ENCODE peak calls at places on chromosomes 13 and 19, in four cellular contexts. C is SK-N-SH; N is cardiac muscle cell; R is naive thymus-derived CD4-positive, alpha-beta T cell. D is an unnamed sample. For H3K4me1, the result is how much of the 10 kb centered on the place peaks cover.

GRCh38 chr13:90943961-90944360 is 403.5 kb upstream of the MIR17HG start:
- DNase-seq in C (no peak), N (no peak), R (no peak), D (no peak)

GRCh38 chr13:91576590-91576989 is 178.2 kb downstream of the GPC5 start:
- DNase-seq in N (peak), C (no peak), R (no peak), D (no peak)

GRCh38 chr19:51644636-51645271 is 1.9 kb downstream of the SIGLEC14 start:
- DNase-seq in C (no peak), N (no peak), R (no peak), D (no peak)

GRCh38 chr19:51737924-51738323 is 13.8 kb downstream of the FPR1 start:
- DNase-seq in R (no peak), N (no peak), C (no peak), D (no peak)

GRCh38 chr13:59409211-59409610 is 754.5 kb downstream of the DIAPH3 start:
- DNase-seq in N (no peak), R (no peak), C (no peak), D (no peak)

GRCh38 chr19:38559428-38560401 is 58.0 kb downstream of the MAP4K1 start:
- DNase-seq in C (no peak), R (no peak), N (no peak), D (peak)

GRCh38 chr13:33953203-33953602 is 135.3 kb downstream of the RFC3 start:
- DNase-seq in N (no peak), R (no peak), C (no peak), D (no peak)

GRCh38 chr13:25095862-25096453 is at the start of gene PABPC3:
- DNase-seq in R (no peak), C (no peak), N (no peak), D (no peak)

DNA sequence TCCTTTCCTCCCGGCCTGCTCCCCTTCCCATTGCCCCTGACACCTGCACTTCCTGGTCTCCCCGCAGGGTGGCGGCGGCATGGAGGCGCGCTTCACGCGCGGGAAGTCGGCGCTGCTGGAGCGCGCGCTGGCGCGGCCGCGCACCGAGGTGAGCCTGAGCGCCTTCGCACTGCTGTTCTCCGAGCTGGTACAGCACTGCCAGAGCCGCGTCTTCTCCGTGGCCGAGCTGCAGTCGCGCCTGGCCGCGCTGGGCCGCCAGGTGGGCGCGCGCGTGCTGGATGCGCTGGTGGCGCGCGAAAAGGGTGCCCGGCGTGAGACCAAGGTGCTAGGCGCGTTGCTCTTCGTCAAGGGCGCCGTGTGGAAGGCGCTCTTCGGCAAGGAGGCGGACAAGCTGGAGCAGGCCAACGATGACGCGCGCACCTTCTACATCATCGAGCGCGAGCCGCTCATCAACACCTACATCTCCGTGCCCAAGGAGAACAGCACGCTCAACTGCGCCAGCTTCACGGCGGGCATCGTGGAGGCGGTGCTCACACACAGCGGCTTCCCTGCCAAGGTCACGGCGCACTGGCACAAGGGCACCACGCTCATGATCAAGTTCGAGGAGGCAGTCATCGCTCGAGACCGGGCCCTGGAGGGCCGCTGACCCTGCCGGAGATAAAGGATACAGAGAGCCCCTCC is 1.7 kb downstream of the TRAPPC5 start:
- DNase-seq in N (no peak), R (no peak), C (no peak), D (no peak)
- H3K27ac ChIP-seq in N (no peak), R (peak), C (no peak), D (no peak)

DNA sequence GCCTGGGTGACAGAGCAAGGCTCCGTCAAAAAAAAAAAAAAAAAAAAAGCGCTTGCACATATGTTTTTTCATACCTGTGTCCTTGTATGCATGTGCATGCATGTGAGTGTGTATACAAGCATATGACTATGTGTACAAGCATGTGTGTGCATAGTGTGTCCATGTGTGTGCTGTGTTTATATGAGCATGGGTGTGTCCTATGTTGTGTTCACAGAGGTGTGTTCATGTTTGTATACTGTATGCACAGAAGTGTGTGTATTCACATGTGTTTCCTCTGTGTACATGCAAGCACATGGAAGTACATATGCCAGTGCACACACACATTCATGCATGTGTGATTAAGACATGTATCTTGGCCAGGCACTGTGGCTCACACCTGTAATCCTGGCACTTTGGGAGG is 17.1 kb downstream of the MYO9B start:
- DNase-seq in C (no peak), R (no peak), N (no peak), D (no peak)
- H3K4me1 ChIP-seq in C (under half), R (under half), N (under half), D (under half)

DNA sequence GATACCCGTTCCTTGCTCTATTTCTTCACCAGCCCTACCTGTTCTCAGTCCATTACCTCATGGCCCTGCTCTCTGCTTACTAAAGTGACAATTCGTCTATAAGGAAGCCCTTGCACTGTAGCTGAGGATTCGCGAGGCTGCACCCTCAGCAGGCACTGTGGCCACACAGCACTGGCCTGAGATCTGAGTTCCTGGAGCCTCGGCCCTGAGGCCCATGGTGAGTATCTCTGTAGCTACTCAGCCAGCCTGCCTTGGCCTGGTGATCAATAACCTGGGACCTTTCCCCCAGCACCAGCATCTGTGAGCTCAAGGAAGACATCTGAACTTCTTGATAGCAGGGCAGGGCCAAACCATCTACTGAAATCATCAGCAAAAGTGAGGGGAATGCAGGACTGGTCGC is 90.7 kb downstream of the RGCC start:
- DNase-seq in R (no peak), C (no peak), N (no peak), D (no peak)
- H3K27ac ChIP-seq in R (no peak), C (no peak), N (no peak), D (no peak)

DNA sequence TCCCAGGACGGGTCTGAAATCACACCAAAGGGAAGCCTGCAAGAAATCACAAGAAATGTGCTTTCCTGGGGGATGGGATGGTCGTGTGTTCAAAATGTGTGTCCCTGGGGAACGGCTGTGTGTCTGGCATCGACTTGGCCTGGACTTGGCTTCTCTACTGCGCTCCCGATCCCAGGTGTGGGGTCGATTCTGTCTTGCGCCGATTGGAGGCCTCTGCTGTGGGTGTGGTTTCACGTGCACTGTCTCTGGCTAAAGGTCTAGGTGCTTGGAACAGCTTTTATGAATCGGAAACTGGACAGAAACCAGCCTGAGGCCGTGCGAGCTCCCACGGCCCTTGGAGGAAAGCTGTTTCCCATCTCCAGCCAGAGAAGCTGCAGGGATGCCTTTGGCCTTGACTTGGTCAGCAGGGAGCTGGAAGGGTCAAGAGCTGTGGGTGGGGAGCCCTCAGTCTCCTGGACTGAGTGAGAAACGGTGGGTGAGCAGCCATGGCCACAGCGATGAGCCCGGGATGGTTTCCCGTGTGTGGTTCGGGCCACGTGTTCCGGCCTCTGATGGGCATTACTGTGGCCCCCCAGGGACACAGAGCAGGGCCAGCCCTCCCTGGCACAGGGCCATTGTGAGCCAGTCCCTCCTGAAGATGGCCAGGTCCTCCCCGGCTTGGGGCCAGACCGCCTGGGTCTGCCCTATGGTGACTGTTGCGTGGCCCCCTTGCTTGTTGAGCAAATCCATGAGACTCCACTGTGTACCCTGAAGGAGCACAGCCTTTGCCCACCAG is 29.7 kb downstream of the MCF2L start:
- DNase-seq in R (no peak), C (no peak), N (no peak), D (peak)
- H3K4me1 ChIP-seq in R (under half), C (under half), N (under half), D (under half)

GRCh38 chr13:95254341-95254740 is 46.9 kb downstream of the ABCC4 start:
- DNase-seq in N (no peak), R (no peak), C (no peak), D (no peak)

GRCh38 chr13:95258098-95258497 is 43.2 kb downstream of the ABCC4 start:
- DNase-seq in C (no peak), N (no peak), R (no peak), D (no peak)

GRCh38 chr13:95258619-95259194 is 42.5 kb downstream of the ABCC4 start:
- DNase-seq in R (no peak), N (no peak), C (no peak), D (peak)

GRCh38 chr13:95255072-95255732 is 46.0 kb downstream of the ABCC4 start:
- DNase-seq in R (no peak), C (no peak), N (no peak), D (peak)

GRCh38 chr13:95256086-95256485 is 45.2 kb downstream of the ABCC4 start:
- DNase-seq in N (no peak), R (no peak), C (no peak), D (no peak)
- H3K27ac ChIP-seq in N (no peak), R (no peak), C (no peak), D (no peak)

DNA sequence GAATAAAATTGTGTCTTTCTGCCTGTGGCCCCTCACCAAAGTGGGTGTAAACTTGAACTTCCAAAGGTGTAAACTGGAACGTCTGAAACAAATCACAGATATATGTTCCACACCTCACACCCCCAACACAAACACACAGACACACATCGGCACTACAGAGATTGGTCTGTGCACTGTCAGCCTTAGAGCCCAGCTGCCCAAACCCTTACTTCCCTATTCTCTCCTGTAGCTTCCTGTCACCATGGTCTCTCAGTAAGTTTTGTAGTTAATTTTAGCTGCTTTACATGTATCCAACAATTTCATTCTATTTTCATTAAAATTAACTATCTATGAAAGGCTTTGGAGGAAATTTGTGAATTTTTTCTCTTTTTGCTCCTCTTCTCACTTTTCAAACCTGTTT is 5.4 kb downstream of the TM9SF2 start:
- DNase-seq in N (no peak), R (no peak), C (no peak), D (no peak)
- H3K4me1 ChIP-seq in N (under half), R (under half), C (under half), D (under half)

GRCh38 chr19:36009633-36010379 is 1.2 kb upstream of the SYNE4 start:
- DNase-seq in R (no peak), C (no peak), N (no peak), D (no peak)
- H3K27ac ChIP-seq in R (peak), C (no peak), N (no peak), D (no peak)

GRCh38 chr13:75432045-75432444 is 49.9 kb downstream of the TBC1D4 start:
- DNase-seq in N (no peak), R (no peak), C (no peak), D (no peak)
- H3K4me1 ChIP-seq in N (under half), R (under half), C (under half), D (under half)